ENCODE peak calls at places on chromosomes 13 and 19, in four cellular contexts. One of them, this sample, is unnamed.

GRCh38 chr13:23505007-23505406 is 65.2 kb upstream of the TNFRSF19 start:
- DNase-seq in transverse colon: no peak
- DNase-seq in suprapubic skin: no peak
- DNase-seq in GM23338: no peak
- DNase-seq in this sample: no peak

GRCh38 chr19:1173845-1174809 is at the start of gene SBNO2:
- DNase-seq in transverse colon: peak
- DNase-seq in suprapubic skin: peak
- DNase-seq in GM23338: peak
- DNase-seq in this sample: peak

GRCh38 chr13:33352023-33352422 is 66.5 kb upstream of the STARD13 start:
- DNase-seq in suprapubic skin: no peak
- DNase-seq in GM23338: no peak
- DNase-seq in transverse colon: no peak
- DNase-seq in this sample: no peak

GRCh38 chr13:112820318-112820717 is 130.5 kb downstream of the ATP11A start:
- DNase-seq in GM23338: no peak
- DNase-seq in transverse colon: no peak
- DNase-seq in suprapubic skin: peak
- DNase-seq in this sample: no peak

GRCh38 chr19:38718747-38719543 is 25.3 kb downstream of the CAPN12 start:
- DNase-seq in suprapubic skin: no peak
- DNase-seq in GM23338: peak
- DNase-seq in transverse colon: no peak
- DNase-seq in this sample: no peak

GRCh38 chr13:113819341-113819730 is 44.5 kb downstream of the GAS6 start:
- DNase-seq in transverse colon: no peak
- DNase-seq in GM23338: no peak
- DNase-seq in suprapubic skin: no peak
- DNase-seq in this sample: no peak

GRCh38 chr19:54462072-54462712 is 1.4 kb downstream of the LENG9 start:
- DNase-seq in transverse colon: peak
- DNase-seq in GM23338: no peak
- DNase-seq in suprapubic skin: peak
- DNase-seq in this sample: no peak

GRCh38 chr13:79267560-79267959 is 138.5 kb downstream of the RBM26 start:
- DNase-seq in suprapubic skin: no peak
- DNase-seq in transverse colon: no peak
- DNase-seq in GM23338: no peak
- DNase-seq in this sample: no peak

GRCh38 chr13:99383946-99384345 is 76.7 kb upstream of the GPR183 start:
- DNase-seq in transverse colon: no peak
- DNase-seq in suprapubic skin: no peak
- DNase-seq in GM23338: no peak
- DNase-seq in this sample: no peak

GRCh38 chr13:105406551-105406950 is 1128.9 kb downstream of the EFNB2 start:
- DNase-seq in GM23338: no peak
- DNase-seq in suprapubic skin: no peak
- DNase-seq in transverse colon: no peak
- DNase-seq in this sample: no peak

GRCh38 chr13:98397221-98397620 is 179.7 kb downstream of the STK24 start:
- DNase-seq in suprapubic skin: no peak
- DNase-seq in GM23338: no peak
- DNase-seq in transverse colon: no peak
- DNase-seq in this sample: no peak

GRCh38 chr19:29499921-29500590 is 25.7 kb upstream of the VSTM2B start:
- DNase-seq in suprapubic skin: no peak
- DNase-seq in transverse colon: no peak
- DNase-seq in GM23338: no peak
- DNase-seq in this sample: no peak

GRCh38 chr13:32904271-32904670 is 112.0 kb upstream of the KL start:
- DNase-seq in transverse colon: no peak
- DNase-seq in suprapubic skin: no peak
- DNase-seq in GM23338: no peak
- DNase-seq in this sample: no peak

GRCh38 chr13:44867825-44868224 is 121.4 kb downstream of the NUFIP1 start:
- DNase-seq in transverse colon: no peak
- DNase-seq in suprapubic skin: no peak
- DNase-seq in GM23338: no peak
- DNase-seq in this sample: no peak

GRCh38 chr19:14366529-14366928 is 14.7 kb upstream of the ADGRE5 start:
- DNase-seq in suprapubic skin: no peak
- DNase-seq in transverse colon: peak
- DNase-seq in GM23338: peak
- DNase-seq in this sample: no peak

GRCh38 chr19:19627716-19628498 is at the start of gene LPAR2:
- DNase-seq in suprapubic skin: no peak
- DNase-seq in transverse colon: peak
- DNase-seq in GM23338: peak
- DNase-seq in this sample: peak

GRCh38 chr19:55619264-55619663 is 5.1 kb downstream of the ZNF784 start:
- DNase-seq in suprapubic skin: no peak
- DNase-seq in transverse colon: no peak
- DNase-seq in GM23338: no peak
- DNase-seq in this sample: no peak

GRCh38 chr13:43227721-43228120 is 204.3 kb downstream of the DNAJC15 start:
- DNase-seq in GM23338: no peak
- DNase-seq in suprapubic skin: no peak
- DNase-seq in transverse colon: no peak
- DNase-seq in this sample: no peak

GRCh38 chr19:13008926-13009787 is 13.9 kb downstream of the NFIX start:
- DNase-seq in suprapubic skin: no peak
- DNase-seq in transverse colon: no peak
- DNase-seq in GM23338: peak
- DNase-seq in this sample: no peak

GRCh38 chr13:26307701-26308100 is 53.8 kb downstream of the CDK8 start:
- DNase-seq in transverse colon: no peak
- DNase-seq in GM23338: no peak
- DNase-seq in suprapubic skin: no peak
- DNase-seq in this sample: no peak

GRCh38 chr13:21232196-21232595 is 55.7 kb downstream of the MRPL57 start:
- DNase-seq in GM23338: peak
- DNase-seq in transverse colon: no peak
- DNase-seq in suprapubic skin: no peak
- DNase-seq in this sample: no peak

GRCh38 chr19:7980168-7980567 is 25.3 kb downstream of the ELAVL1 start:
- DNase-seq in GM23338: no peak
- DNase-seq in suprapubic skin: no peak
- DNase-seq in transverse colon: no peak
- DNase-seq in this sample: no peak

GRCh38 chr19:7980635-7981121 is 24.8 kb downstream of the ELAVL1 start:
- DNase-seq in suprapubic skin: no peak
- DNase-seq in transverse colon: no peak
- DNase-seq in GM23338: no peak
- DNase-seq in this sample: no peak

GRCh38 chr19:7981661-7982060 is 23.8 kb downstream of the ELAVL1 start:
- DNase-seq in suprapubic skin: no peak
- DNase-seq in transverse colon: no peak
- DNase-seq in GM23338: no peak
- DNase-seq in this sample: no peak

GRCh38 chr19:7982103-7982502 is 23.3 kb downstream of the ELAVL1 start:
- DNase-seq in transverse colon: no peak
- DNase-seq in GM23338: no peak
- DNase-seq in suprapubic skin: no peak
- DNase-seq in this sample: no peak

GRCh38 chr19:7981199-7981598 is 24.2 kb downstream of the ELAVL1 start:
- DNase-seq in GM23338: no peak
- DNase-seq in transverse colon: no peak
- DNase-seq in suprapubic skin: no peak
- DNase-seq in this sample: no peak
- TF ChIP-seq POLR2AphosphoS5 in GM23338: no peak
- TF ChIP-seq POLR2AphosphoS5 in transverse colon: no peak
- TF ChIP-seq POLR2AphosphoS5 in suprapubic skin: no peak
- TF ChIP-seq POLR2AphosphoS5 in this sample: no peak

GRCh38 chr13:111183087-111183645 is 68.1 kb downstream of the ARHGEF7 start:
- DNase-seq in suprapubic skin: no peak
- DNase-seq in transverse colon: no peak
- DNase-seq in GM23338: no peak
- DNase-seq in this sample: no peak

GRCh38 chr13:111183959-111184684 is 69.0 kb downstream of the ARHGEF7 start:
- DNase-seq in suprapubic skin: no peak
- DNase-seq in transverse colon: no peak
- DNase-seq in GM23338: no peak
- DNase-seq in this sample: no peak

GRCh38 chr13:111186305-111186930 is 71.3 kb downstream of the ARHGEF7 start:
- DNase-seq in transverse colon: no peak
- DNase-seq in suprapubic skin: no peak
- DNase-seq in GM23338: no peak
- DNase-seq in this sample: no peak

GRCh38 chr13:111181977-111182376 is 66.9 kb downstream of the ARHGEF7 start:
- DNase-seq in GM23338: no peak
- DNase-seq in suprapubic skin: no peak
- DNase-seq in transverse colon: no peak
- DNase-seq in this sample: no peak

DNA sequence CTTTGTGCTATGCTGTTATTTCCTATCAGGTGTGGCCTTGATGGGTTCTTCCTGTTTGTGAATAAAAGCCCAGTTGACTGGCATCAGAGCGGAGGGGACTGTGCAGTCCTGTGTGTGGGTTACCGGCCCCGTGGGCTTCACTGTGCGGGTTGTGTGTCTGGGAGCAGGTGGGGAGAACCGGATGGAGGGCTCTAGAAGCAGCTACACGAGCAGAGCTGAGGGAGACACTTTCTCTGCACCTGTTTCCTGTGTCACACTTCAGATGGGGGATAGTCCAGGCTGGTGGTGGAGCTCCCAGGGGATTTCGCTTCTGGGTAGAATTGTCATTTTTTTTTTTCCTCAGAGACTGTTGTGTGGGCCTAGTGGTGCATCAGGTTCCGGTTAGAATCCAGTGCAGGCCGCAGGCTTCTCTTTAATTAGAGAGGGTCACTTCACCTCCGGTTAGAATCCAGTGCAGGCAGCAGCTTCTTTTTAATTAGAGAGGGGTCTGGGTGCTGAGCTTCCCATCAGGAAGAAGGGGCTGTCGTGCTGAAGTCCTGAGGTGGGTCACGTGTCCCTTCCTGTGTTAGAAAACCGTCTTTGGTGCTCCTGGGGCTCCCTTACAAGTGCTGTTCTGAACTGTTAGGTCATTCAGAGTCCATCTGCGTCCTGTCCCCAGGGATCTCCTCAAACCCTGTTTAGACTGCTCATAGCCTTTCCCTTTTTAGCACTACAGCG is 69.7 kb downstream of the ARHGEF7 start:
- DNase-seq in suprapubic skin: no peak
- DNase-seq in transverse colon: peak
- DNase-seq in GM23338: no peak
- DNase-seq in this sample: peak
- TF ChIP-seq POLR2AphosphoS5 in suprapubic skin: no peak
- TF ChIP-seq POLR2AphosphoS5 in transverse colon: no peak
- TF ChIP-seq POLR2AphosphoS5 in GM23338: no peak
- TF ChIP-seq POLR2AphosphoS5 in this sample: peak

GRCh38 chr19:58471736-58472135 is 4.4 kb upstream of the ZNF446 start:
- DNase-seq in GM23338: no peak
- DNase-seq in suprapubic skin: no peak
- DNase-seq in transverse colon: no peak
- DNase-seq in this sample: no peak

GRCh38 chr19:58469241-58470013 is 2.5 kb downstream of the ZNF324 start:
- DNase-seq in suprapubic skin: no peak
- DNase-seq in transverse colon: no peak
- DNase-seq in GM23338: no peak
- DNase-seq in this sample: no peak

GRCh38 chr19:58466089-58466759 is 656 bp upstream of the ZNF324 start:
- DNase-seq in GM23338: no peak
- DNase-seq in suprapubic skin: no peak
- DNase-seq in transverse colon: no peak
- DNase-seq in this sample: no peak

GRCh38 chr19:58468216-58468839 is 1.4 kb downstream of the ZNF324 start:
- DNase-seq in suprapubic skin: no peak
- DNase-seq in GM23338: no peak
- DNase-seq in transverse colon: no peak
- DNase-seq in this sample: no peak

DNA sequence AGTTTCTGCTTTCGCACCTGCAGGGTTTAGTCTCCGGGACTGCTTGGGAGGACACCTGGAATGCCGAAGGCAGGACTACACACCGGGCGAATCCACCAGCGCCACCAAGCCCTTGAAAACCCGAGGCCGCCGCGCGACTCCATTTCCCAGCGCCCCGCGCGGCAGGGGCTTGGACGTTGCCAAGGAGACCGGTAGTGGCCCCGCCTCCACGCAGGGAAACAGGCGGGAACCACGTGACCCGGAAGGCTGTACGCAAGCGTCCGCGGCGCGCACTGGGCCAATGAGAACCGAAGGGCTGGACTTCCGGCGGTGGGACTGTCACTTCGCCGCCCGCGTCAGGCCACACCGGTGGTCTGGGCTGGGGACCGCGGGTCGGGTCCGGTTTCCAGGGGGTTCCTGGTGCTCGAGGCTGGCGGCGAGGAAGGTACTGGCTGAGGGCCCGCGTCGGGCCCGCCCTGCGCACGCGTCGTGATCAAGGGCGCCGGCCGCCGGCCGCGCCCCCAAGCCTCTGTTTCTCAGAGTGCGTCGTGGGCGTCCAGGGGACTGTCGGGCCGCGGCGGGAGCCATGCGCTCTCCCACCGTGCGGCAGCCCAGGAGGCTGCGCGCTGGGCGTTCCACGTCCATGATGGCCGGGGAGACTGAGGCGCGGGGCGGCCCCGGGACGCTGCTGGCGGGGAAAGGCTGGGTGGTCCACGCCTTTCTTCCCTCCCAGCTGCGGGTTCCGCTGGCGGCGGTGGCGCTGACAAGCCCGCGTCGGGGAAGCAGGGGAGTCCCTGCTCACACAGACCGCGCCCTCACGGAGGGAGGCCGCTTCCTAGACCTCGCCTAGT is at the start of gene ZNF324:
- DNase-seq in transverse colon: peak
- DNase-seq in GM23338: peak
- DNase-seq in suprapubic skin: peak
- DNase-seq in this sample: peak
- TF ChIP-seq POLR2AphosphoS5 in transverse colon: peak
- TF ChIP-seq POLR2AphosphoS5 in GM23338: peak
- TF ChIP-seq POLR2AphosphoS5 in suprapubic skin: peak
- TF ChIP-seq POLR2AphosphoS5 in this sample: peak

GRCh38 chr19:6769006-6769637 is 1.9 kb upstream of the SH2D3A start:
- DNase-seq in GM23338: peak
- DNase-seq in suprapubic skin: no peak
- DNase-seq in transverse colon: no peak
- DNase-seq in this sample: no peak
- TF ChIP-seq POLR2AphosphoS5 in GM23338: no peak
- TF ChIP-seq POLR2AphosphoS5 in suprapubic skin: no peak
- TF ChIP-seq POLR2AphosphoS5 in transverse colon: no peak
- TF ChIP-seq POLR2AphosphoS5 in this sample: no peak